ENCODE peak calls at places on chromosomes 11 and 22, in ten cellular contexts. Q is CD4-positive, alpha-beta memory T cell; B is spleen; U is mucosa of gallbladder; R is stimulated activated CD8-positive, alpha-beta memory T cell treated with anti-CD3 and anti-CD28 coated beads, Interleukin-4, amount 100 ng/mL, for 4 hours; T is iris pigment epithelial cell; G is Peyer's patch; S is activated CD4-positive, alpha-beta T cell treated with anti-CD3 and anti-CD28 coated beads, Interleukin-2, amount 50 U/mL, for 4 hours; K is adipocyte; W is activated naive CD4-positive, alpha-beta T cell treated with anti-CD3 and anti-CD28 coated beads, Interleukin-2, amount 10 ng/mL, durations not matched to agents 7 days and 5 days. V is an unnamed sample.

GRCh38 chr11:13061294-13061990 is 52.3 kb downstream of the RASSF10 start:
- DNase-seq in B (no peak), K (peak), S (no peak), R (no peak), Q (no peak), T (no peak), U (no peak), G (no peak), W (no peak), V (peak)

GRCh38 chr11:8389034-8389996 is 125.6 kb upstream of the LMO1 start:
- DNase-seq in G (no peak), W (no peak), K (peak), B (no peak), S (no peak), U (peak), T (peak), R (no peak), Q (no peak), V (no peak)

GRCh38 chr11:8715501-8715900 is 32.9 kb downstream of the RPL27A start:
- DNase-seq in S (no peak), T (no peak), W (no peak), U (no peak), Q (no peak), G (no peak), K (no peak), R (no peak), B (no peak), V (no peak)

GRCh38 chr22:48368975-48369525 is 1458.6 kb downstream of the BRD1 start:
- DNase-seq in T (no peak), W (no peak), Q (no peak), U (no peak), B (no peak), S (no peak), K (no peak), G (peak), R (no peak), V (no peak)

GRCh38 chr22:46036558-46037408 is 59.8 kb upstream of the WNT7B start:
- DNase-seq in Q (peak), T (no peak), K (no peak), R (no peak), B (peak), W (peak), U (no peak), G (peak), S (peak), V (no peak)

GRCh38 chr11:30210357-30210756 is 20.5 kb upstream of the FSHB start:
- DNase-seq in U (no peak), W (no peak), T (no peak), G (no peak), R (no peak), S (no peak), K (no peak), B (no peak), Q (no peak), V (no peak)

GRCh38 chr11:68724293-68724692 is 27.0 kb downstream of the TESMIN start:
- DNase-seq in Q (no peak), B (no peak), W (no peak), S (no peak), T (no peak), U (no peak), R (no peak), K (no peak), G (no peak), V (no peak)

GRCh38 chr11:63599211-63600122 is 14.8 kb downstream of the PLAAT3 start:
- DNase-seq in S (no peak), W (no peak), U (no peak), R (no peak), G (peak), Q (no peak), T (peak), K (peak), B (no peak), V (peak)

GRCh38 chr11:41206388-41206787 is 253.1 kb downstream of the LRRC4C start:
- DNase-seq in U (no peak), W (no peak), S (no peak), T (no peak), G (no peak), B (no peak), R (no peak), K (no peak), Q (no peak), V (no peak)

GRCh38 chr22:36964110-36964509 is 50.7 kb downstream of the CSF2RB start:
- DNase-seq in Q (no peak), G (no peak), U (no peak), K (no peak), W (no peak), R (no peak), S (no peak), T (no peak), B (no peak), V (no peak)

GRCh38 chr11:2382927-2383822 is 6.1 kb downstream of the CD81 start:
- DNase-seq in S (no peak), B (peak), U (no peak), K (no peak), R (no peak), W (no peak), Q (no peak), T (no peak), G (peak), V (peak)

GRCh38 chr11:70863988-70864387 is 388.4 kb downstream of the SHANK2 start:
- DNase-seq in K (no peak), R (no peak), G (no peak), S (no peak), U (no peak), Q (no peak), W (no peak), T (no peak), B (no peak), V (no peak)

GRCh38 chr11:110859998-110860397 is 147.8 kb upstream of the ARHGAP20 start:
- DNase-seq in Q (no peak), R (no peak), G (peak), T (no peak), U (no peak), K (no peak), B (no peak), W (no peak), S (no peak), V (peak)

GRCh38 chr11:128174465-128175101 is 412.8 kb downstream of the ETS1 start:
- DNase-seq in G (no peak), U (no peak), Q (no peak), T (peak), R (no peak), B (no peak), K (peak), W (no peak), S (no peak), V (peak)

GRCh38 chr22:36860821-36861659 is at the start of gene NCF4:
- DNase-seq in U (peak), W (peak), R (no peak), S (no peak), T (no peak), B (peak), G (peak), K (no peak), Q (peak), V (peak)

GRCh38 chr11:34214961-34215805 is 109.8 kb downstream of the NAT10 start:
- DNase-seq in B (no peak), U (no peak), W (peak), S (peak), R (peak), G (peak), T (peak), K (peak), Q (no peak), V (peak)

V was measured in trophoblast cell.